ENCODE peak calls at places on chromosomes 3 and 15, in five cellular contexts. O is substantia nigra; E is endothelial cell; G is stimulated activated CD4-positive, alpha-beta T cell treated with anti-CD3 and anti-CD28 coated beads, TNF-alpha, amount 100 ng/mL, for 4 hours; R is hepatocyte. H is an unnamed sample.

GRCh38 chr3:78754066-78754743 is 1013.6 kb downstream of the ROBO1 start:
- DNase-seq in E (no peak), G (no peak), O (no peak), R (no peak), H (no peak)

GRCh38 chr3:38454884-38455638 is 1.4 kb downstream of the ACVR2B start:
- DNase-seq in O (peak; percentile 45), R (peak; percentile 88), G (no peak), E (peak; percentile 68), H (peak; percentile 53)

GRCh38 chr3:23481660-23482278 is 278.6 kb downstream of the UBE2E2 start:
- DNase-seq in R (no peak), O (no peak), G (no peak), E (no peak), H (no peak)

GRCh38 chr15:101110681-101111569 is 140.9 kb downstream of the CHSY1 start:
- DNase-seq in O (no peak), E (no peak), G (no peak), R (no peak), H (no peak)

GRCh38 chr15:65738649-65739048 is 53.4 kb downstream of the DENND4A start:
- DNase-seq in R (no peak), O (no peak), E (no peak), G (no peak), H (no peak)

GRCh38 chr3:137542049-137542448 is 222.1 kb upstream of the SOX14 start:
- DNase-seq in O (no peak), E (no peak), R (no peak), G (no peak), H (no peak)

GRCh38 chr3:173465112-173465511 is 67.6 kb downstream of the NLGN1 start:
- DNase-seq in G (no peak), E (no peak), R (no peak), O (no peak), H (no peak)

GRCh38 chr15:74395319-74396145 is 28.1 kb upstream of the CYP11A1 start:
- DNase-seq in G (no peak), R (no peak), E (no peak), O (no peak), H (no peak)

GRCh38 chr3:10223676-10224639 is 24.3 kb upstream of the TATDN2 start:
- DNase-seq in G (no peak), E (no peak), O (no peak), R (no peak), H (peak; percentile 58)

GRCh38 chr3:48285132-48285531 is 44.2 kb downstream of the ZNF589 start:
- DNase-seq in E (no peak), O (no peak), G (no peak), R (no peak), H (no peak)

GRCh38 chr3:159882367-159882766 is 106.3 kb upstream of the IL12A start:
- DNase-seq in O (no peak), R (no peak), E (no peak), G (no peak), H (no peak)

GRCh38 chr15:42138968-42139386 is 17.5 kb downstream of the PLA2G4F start:
- DNase-seq in R (peak; percentile 32), O (no peak), G (no peak), E (no peak), H (no peak)

GRCh38 chr3:118402971-118403370 is 631.7 kb downstream of the IGSF11 start:
- DNase-seq in R (no peak), O (no peak), G (no peak), E (no peak), H (no peak)

GRCh38 chr15:96230557-96231181 is 99.8 kb upstream of the NR2F2 start:
- DNase-seq in E (no peak), R (no peak), G (no peak), O (no peak), H (no peak)

GRCh38 chr3:110731148-110731547 is 340.5 kb upstream of the NECTIN3 start:
- DNase-seq in G (no peak), E (no peak), R (no peak), O (no peak), H (no peak)

GRCh38 chr3:122739172-122739571 is 54.5 kb downstream of the HSPBAP1 start:
- DNase-seq in G (no peak), O (no peak), R (no peak), E (no peak), H (no peak)

H was measured in GM19239.